ENCODE peak calls at places on chromosomes 2 and 18, in ten cellular contexts. One of them, this sample, is unnamed.

GRCh38 chr2:230011617-230012016 is 57.1 kb downstream of the SLC16A14 start:
- DNase-seq in lower lobe of right lung: no peak
- DNase-seq in upper lobe of left lung: no peak
- DNase-seq in retinal pigment epithelial cell: no peak
- DNase-seq in dorsolateral prefrontal cortex: no peak
- DNase-seq in brain microvascular endothelial cell: no peak
- DNase-seq in fibroblast of the aortic adventitia: peak
- DNase-seq in HCT116: no peak
- DNase-seq in CD4-positive, alpha-beta T cell: no peak
- DNase-seq in A549: no peak
- DNase-seq in this sample: no peak

GRCh38 chr2:24907106-24907505 is 12.9 kb downstream of the ADCY3 start:
- DNase-seq in brain microvascular endothelial cell: peak
- DNase-seq in A549: no peak
- DNase-seq in dorsolateral prefrontal cortex: no peak
- DNase-seq in fibroblast of the aortic adventitia: no peak
- DNase-seq in upper lobe of left lung: no peak
- DNase-seq in lower lobe of right lung: no peak
- DNase-seq in retinal pigment epithelial cell: no peak
- DNase-seq in HCT116: no peak
- DNase-seq in CD4-positive, alpha-beta T cell: no peak
- DNase-seq in this sample: no peak

GRCh38 chr18:64982414-64983096 is 768.3 kb upstream of the CDH7 start:
- DNase-seq in retinal pigment epithelial cell: no peak
- DNase-seq in brain microvascular endothelial cell: no peak
- DNase-seq in CD4-positive, alpha-beta T cell: no peak
- DNase-seq in HCT116: no peak
- DNase-seq in upper lobe of left lung: no peak
- DNase-seq in A549: no peak
- DNase-seq in fibroblast of the aortic adventitia: no peak
- DNase-seq in lower lobe of right lung: no peak
- DNase-seq in dorsolateral prefrontal cortex: no peak
- DNase-seq in this sample: no peak

GRCh38 chr2:96788393-96789244 is 27.4 kb upstream of the CNNM3 start:
- DNase-seq in HCT116: no peak
- DNase-seq in A549: peak
- DNase-seq in upper lobe of left lung: no peak
- DNase-seq in dorsolateral prefrontal cortex: peak
- DNase-seq in brain microvascular endothelial cell: peak
- DNase-seq in retinal pigment epithelial cell: peak
- DNase-seq in lower lobe of right lung: no peak
- DNase-seq in CD4-positive, alpha-beta T cell: no peak
- DNase-seq in fibroblast of the aortic adventitia: peak
- DNase-seq in this sample: no peak

GRCh38 chr2:101064868-101065549 is 62.9 kb downstream of the RPL31 start:
- DNase-seq in A549: peak
- DNase-seq in upper lobe of left lung: no peak
- DNase-seq in dorsolateral prefrontal cortex: no peak
- DNase-seq in HCT116: peak
- DNase-seq in brain microvascular endothelial cell: peak
- DNase-seq in lower lobe of right lung: no peak
- DNase-seq in CD4-positive, alpha-beta T cell: no peak
- DNase-seq in fibroblast of the aortic adventitia: peak
- DNase-seq in retinal pigment epithelial cell: peak
- DNase-seq in this sample: no peak

GRCh38 chr2:109446531-109447131 is 167.1 kb downstream of the SEPTIN10 start:
- DNase-seq in dorsolateral prefrontal cortex: no peak
- DNase-seq in upper lobe of left lung: no peak
- DNase-seq in retinal pigment epithelial cell: no peak
- DNase-seq in brain microvascular endothelial cell: no peak
- DNase-seq in CD4-positive, alpha-beta T cell: no peak
- DNase-seq in HCT116: no peak
- DNase-seq in lower lobe of right lung: no peak
- DNase-seq in fibroblast of the aortic adventitia: no peak
- DNase-seq in A549: no peak
- DNase-seq in this sample: no peak

GRCh38 chr2:217822296-217823252 is 180.2 kb downstream of the TNS1 start:
- DNase-seq in dorsolateral prefrontal cortex: no peak
- DNase-seq in HCT116: no peak
- DNase-seq in CD4-positive, alpha-beta T cell: no peak
- DNase-seq in brain microvascular endothelial cell: no peak
- DNase-seq in A549: no peak
- DNase-seq in upper lobe of left lung: no peak
- DNase-seq in lower lobe of right lung: peak
- DNase-seq in retinal pigment epithelial cell: peak
- DNase-seq in fibroblast of the aortic adventitia: peak
- DNase-seq in this sample: no peak

GRCh38 chr2:70029814-70030409 is 57.4 kb upstream of the PCBP1 start:
- DNase-seq in CD4-positive, alpha-beta T cell: no peak
- DNase-seq in HCT116: no peak
- DNase-seq in A549: no peak
- DNase-seq in brain microvascular endothelial cell: peak
- DNase-seq in dorsolateral prefrontal cortex: peak
- DNase-seq in fibroblast of the aortic adventitia: peak
- DNase-seq in upper lobe of left lung: no peak
- DNase-seq in retinal pigment epithelial cell: peak
- DNase-seq in lower lobe of right lung: peak
- DNase-seq in this sample: no peak

GRCh38 chr18:76972241-76972640 is 149.9 kb downstream of the ZNF236 start:
- DNase-seq in A549: no peak
- DNase-seq in CD4-positive, alpha-beta T cell: no peak
- DNase-seq in brain microvascular endothelial cell: no peak
- DNase-seq in upper lobe of left lung: no peak
- DNase-seq in lower lobe of right lung: no peak
- DNase-seq in fibroblast of the aortic adventitia: no peak
- DNase-seq in dorsolateral prefrontal cortex: no peak
- DNase-seq in HCT116: no peak
- DNase-seq in retinal pigment epithelial cell: no peak
- DNase-seq in this sample: no peak

GRCh38 chr2:8134105-8134903 is 547.6 kb upstream of the ID2 start:
- DNase-seq in retinal pigment epithelial cell: no peak
- DNase-seq in A549: no peak
- DNase-seq in CD4-positive, alpha-beta T cell: no peak
- DNase-seq in lower lobe of right lung: no peak
- DNase-seq in brain microvascular endothelial cell: no peak
- DNase-seq in HCT116: no peak
- DNase-seq in fibroblast of the aortic adventitia: no peak
- DNase-seq in upper lobe of left lung: peak
- DNase-seq in dorsolateral prefrontal cortex: no peak
- DNase-seq in this sample: no peak

GRCh38 chr2:227411320-227411989 is 23.7 kb upstream of the SCYGR1 start:
- DNase-seq in dorsolateral prefrontal cortex: no peak
- DNase-seq in HCT116: no peak
- DNase-seq in upper lobe of left lung: peak
- DNase-seq in A549: peak
- DNase-seq in fibroblast of the aortic adventitia: no peak
- DNase-seq in brain microvascular endothelial cell: peak
- DNase-seq in lower lobe of right lung: no peak
- DNase-seq in CD4-positive, alpha-beta T cell: no peak
- DNase-seq in retinal pigment epithelial cell: no peak
- DNase-seq in this sample: no peak

GRCh38 chr2:159202568-159203071 is 83.9 kb downstream of the WDSUB1 start:
- DNase-seq in dorsolateral prefrontal cortex: peak
- DNase-seq in brain microvascular endothelial cell: peak
- DNase-seq in retinal pigment epithelial cell: no peak
- DNase-seq in lower lobe of right lung: no peak
- DNase-seq in CD4-positive, alpha-beta T cell: no peak
- DNase-seq in upper lobe of left lung: no peak
- DNase-seq in A549: peak
- DNase-seq in HCT116: no peak
- DNase-seq in fibroblast of the aortic adventitia: peak
- DNase-seq in this sample: no peak
- TF ChIP-seq CTCF in dorsolateral prefrontal cortex: no peak
- TF ChIP-seq CTCF in brain microvascular endothelial cell: peak
- TF ChIP-seq CTCF in retinal pigment epithelial cell: no peak
- TF ChIP-seq CTCF in lower lobe of right lung: no peak
- TF ChIP-seq CTCF in CD4-positive, alpha-beta T cell: no peak
- TF ChIP-seq CTCF in upper lobe of left lung: no peak
- TF ChIP-seq CTCF in A549: no peak
- TF ChIP-seq CTCF in HCT116: no peak
- TF ChIP-seq CTCF in fibroblast of the aortic adventitia: peak
- TF ChIP-seq CTCF in this sample: no peak

GRCh38 chr2:240640939-240641338 is 15.7 kb downstream of the GPR35 start:
- DNase-seq in brain microvascular endothelial cell: no peak
- DNase-seq in A549: peak
- DNase-seq in fibroblast of the aortic adventitia: peak
- DNase-seq in upper lobe of left lung: peak
- DNase-seq in lower lobe of right lung: no peak
- DNase-seq in dorsolateral prefrontal cortex: no peak
- DNase-seq in CD4-positive, alpha-beta T cell: no peak
- DNase-seq in HCT116: peak
- DNase-seq in retinal pigment epithelial cell: no peak
- DNase-seq in this sample: peak
- TF ChIP-seq CTCF in brain microvascular endothelial cell: peak
- TF ChIP-seq CTCF in A549: peak
- TF ChIP-seq CTCF in fibroblast of the aortic adventitia: peak
- TF ChIP-seq CTCF in upper lobe of left lung: peak
- TF ChIP-seq CTCF in lower lobe of right lung: peak
- TF ChIP-seq CTCF in dorsolateral prefrontal cortex: no peak
- TF ChIP-seq CTCF in CD4-positive, alpha-beta T cell: no peak
- TF ChIP-seq CTCF in HCT116: peak
- TF ChIP-seq CTCF in retinal pigment epithelial cell: peak
- TF ChIP-seq CTCF in this sample: peak

GRCh38 chr2:128377071-128377910 is 58.6 kb upstream of the HS6ST1 start:
- DNase-seq in retinal pigment epithelial cell: no peak
- DNase-seq in HCT116: no peak
- DNase-seq in lower lobe of right lung: peak
- DNase-seq in CD4-positive, alpha-beta T cell: no peak
- DNase-seq in brain microvascular endothelial cell: no peak
- DNase-seq in fibroblast of the aortic adventitia: no peak
- DNase-seq in upper lobe of left lung: no peak
- DNase-seq in A549: no peak
- DNase-seq in dorsolateral prefrontal cortex: no peak
- DNase-seq in this sample: no peak
- TF ChIP-seq CTCF in retinal pigment epithelial cell: no peak
- TF ChIP-seq CTCF in HCT116: no peak
- TF ChIP-seq CTCF in lower lobe of right lung: no peak
- TF ChIP-seq CTCF in CD4-positive, alpha-beta T cell: no peak
- TF ChIP-seq CTCF in brain microvascular endothelial cell: no peak
- TF ChIP-seq CTCF in fibroblast of the aortic adventitia: no peak
- TF ChIP-seq CTCF in upper lobe of left lung: no peak
- TF ChIP-seq CTCF in A549: no peak
- TF ChIP-seq CTCF in dorsolateral prefrontal cortex: no peak
- TF ChIP-seq CTCF in this sample: no peak

DNA sequence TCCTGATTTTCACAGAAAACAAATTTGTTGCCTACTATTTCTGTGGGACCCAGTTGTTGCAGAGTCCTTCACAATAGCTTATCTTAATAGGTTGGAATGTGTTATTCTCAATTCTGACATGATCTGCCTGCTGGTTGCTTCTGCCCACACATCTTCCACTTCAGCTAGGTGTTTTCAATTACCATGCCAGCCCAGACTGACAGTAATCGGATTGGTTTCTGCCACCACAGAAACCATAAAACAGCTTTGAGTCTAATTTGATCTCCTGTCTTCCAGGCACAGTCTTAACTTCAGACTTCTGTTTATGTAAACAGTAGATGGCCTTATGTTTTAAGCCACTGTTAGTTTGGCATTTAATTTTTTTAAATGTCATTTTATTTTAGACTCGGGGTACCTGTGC is 248.2 kb upstream of the RBMS1 start:
- DNase-seq in fibroblast of the aortic adventitia: no peak
- DNase-seq in brain microvascular endothelial cell: no peak
- DNase-seq in A549: no peak
- DNase-seq in lower lobe of right lung: no peak
- DNase-seq in dorsolateral prefrontal cortex: no peak
- DNase-seq in CD4-positive, alpha-beta T cell: no peak
- DNase-seq in upper lobe of left lung: no peak
- DNase-seq in retinal pigment epithelial cell: no peak
- DNase-seq in HCT116: no peak
- DNase-seq in this sample: no peak
- TF ChIP-seq CTCF in fibroblast of the aortic adventitia: no peak
- TF ChIP-seq CTCF in brain microvascular endothelial cell: no peak
- TF ChIP-seq CTCF in A549: no peak
- TF ChIP-seq CTCF in lower lobe of right lung: no peak
- TF ChIP-seq CTCF in dorsolateral prefrontal cortex: no peak
- TF ChIP-seq CTCF in CD4-positive, alpha-beta T cell: no peak
- TF ChIP-seq CTCF in upper lobe of left lung: no peak
- TF ChIP-seq CTCF in retinal pigment epithelial cell: no peak
- TF ChIP-seq CTCF in HCT116: no peak
- TF ChIP-seq CTCF in this sample: no peak

GRCh38 chr2:195257979-195258378 is 399.0 kb upstream of the SLC39A10 start:
- DNase-seq in lower lobe of right lung: no peak
- DNase-seq in upper lobe of left lung: no peak
- DNase-seq in HCT116: no peak
- DNase-seq in brain microvascular endothelial cell: no peak
- DNase-seq in fibroblast of the aortic adventitia: no peak
- DNase-seq in CD4-positive, alpha-beta T cell: no peak
- DNase-seq in retinal pigment epithelial cell: no peak
- DNase-seq in dorsolateral prefrontal cortex: no peak
- DNase-seq in A549: no peak
- DNase-seq in this sample: no peak

GRCh38 chr2:195251221-195251620 is 405.8 kb upstream of the SLC39A10 start:
- DNase-seq in dorsolateral prefrontal cortex: no peak
- DNase-seq in A549: no peak
- DNase-seq in upper lobe of left lung: no peak
- DNase-seq in lower lobe of right lung: no peak
- DNase-seq in fibroblast of the aortic adventitia: no peak
- DNase-seq in brain microvascular endothelial cell: no peak
- DNase-seq in HCT116: no peak
- DNase-seq in CD4-positive, alpha-beta T cell: no peak
- DNase-seq in retinal pigment epithelial cell: no peak
- DNase-seq in this sample: no peak

GRCh38 chr2:195252018-195252417 is 405.0 kb upstream of the SLC39A10 start:
- DNase-seq in retinal pigment epithelial cell: no peak
- DNase-seq in CD4-positive, alpha-beta T cell: no peak
- DNase-seq in HCT116: no peak
- DNase-seq in lower lobe of right lung: no peak
- DNase-seq in brain microvascular endothelial cell: no peak
- DNase-seq in fibroblast of the aortic adventitia: no peak
- DNase-seq in dorsolateral prefrontal cortex: no peak
- DNase-seq in upper lobe of left lung: no peak
- DNase-seq in A549: no peak
- DNase-seq in this sample: no peak
- TF ChIP-seq CTCF in retinal pigment epithelial cell: no peak
- TF ChIP-seq CTCF in CD4-positive, alpha-beta T cell: no peak
- TF ChIP-seq CTCF in HCT116: no peak
- TF ChIP-seq CTCF in lower lobe of right lung: no peak
- TF ChIP-seq CTCF in brain microvascular endothelial cell: no peak
- TF ChIP-seq CTCF in fibroblast of the aortic adventitia: no peak
- TF ChIP-seq CTCF in dorsolateral prefrontal cortex: no peak
- TF ChIP-seq CTCF in upper lobe of left lung: no peak
- TF ChIP-seq CTCF in A549: no peak
- TF ChIP-seq CTCF in this sample: no peak

This sample was measured in neural crest cell.